ENCODE peak calls at places on chromosomes 5 and 9, in four cellular contexts. K, V, Z and M are unnamed samples.
A peak's percentile ranks its signal among the peaks of the same experiment; 100 is the strongest.

GRCh38 chr9:2262809-2263510 is 247.8 kb downstream of the SMARCA2 start:
- DNase-seq in K (no peak), V (no peak), Z (no peak), M (no peak)

GRCh38 chr5:75049581-75050274 is 2.6 kb downstream of the GCNT4 start:
- DNase-seq in K (no peak), V (peak; percentile 89), Z (no peak), M (peak; percentile 61)

GRCh38 chr5:131245312-131245711 is 18.5 kb upstream of the CDC42SE2 start:
- DNase-seq in K (no peak), V (no peak), Z (no peak), M (no peak)

GRCh38 chr9:121301881-121302286 is 33.9 kb downstream of the GSN start:
- DNase-seq in K (no peak), V (no peak), Z (peak; percentile 11), M (no peak)

GRCh38 chr9:129673602-129674001 is 8.2 kb downstream of the PRRX2 start:
- DNase-seq in K (no peak), V (no peak), Z (no peak), M (no peak)

GRCh38 chr5:132812123-132812948 is 766 bp upstream of the SOWAHA start:
- DNase-seq in K (no peak), V (no peak), Z (no peak), M (no peak)

GRCh38 chr9:1869843-1870242 is 145.3 kb upstream of the SMARCA2 start:
- DNase-seq in K (no peak), V (peak; percentile 83), Z (no peak), M (peak; percentile 24)

GRCh38 chr5:4022056-4022670 is 426.5 kb downstream of the IRX1 start:
- DNase-seq in K (no peak), V (no peak), Z (no peak), M (no peak)

GRCh38 chr9:18343799-18344198 is 130.2 kb upstream of the ADAMTSL1 start:
- DNase-seq in K (no peak), V (no peak), Z (no peak), M (no peak)

GRCh38 chr5:59199868-59200267 is 617.0 kb downstream of the RAB3C start:
- DNase-seq in K (no peak), V (no peak), Z (no peak), M (no peak)

GRCh38 chr9:93558503-93558902 is 17.9 kb upstream of the PHF2 start:
- DNase-seq in K (no peak), V (no peak), Z (no peak), M (no peak)

GRCh38 chr5:167208911-167209310 is 1082.5 kb upstream of the WWC1 start:
- DNase-seq in K (no peak), V (no peak), Z (no peak), M (no peak)

GRCh38 chr9:108779506-108779905 is 76.3 kb downstream of the ACTL7B start:
- DNase-seq in K (no peak), V (no peak), Z (no peak), M (no peak)

GRCh38 chr9:21919377-21920362 is 74.5 kb downstream of the CDKN2A start:
- DNase-seq in K (peak; percentile 45), V (no peak), Z (no peak), M (peak; percentile 69)

GRCh38 chr9:19649672-19650071 is 139.2 kb downstream of the SLC24A2 start:
- DNase-seq in K (no peak), V (no peak), Z (no peak), M (no peak)

GRCh38 chr5:78605611-78606010 is 43.0 kb downstream of the LHFPL2 start:
- DNase-seq in K (no peak), V (no peak), Z (no peak), M (no peak)

GRCh38 chr5:159316519-159317383 is 13.5 kb downstream of the IL12B start:
- DNase-seq in K (peak; percentile 32), V (peak; percentile 82), Z (no peak), M (peak; percentile 31)

GRCh38 chr9:14750871-14751270 is 28.3 kb upstream of the CER1 start:
- DNase-seq in K (no peak), V (no peak), Z (no peak), M (no peak)

GRCh38 chr9:20551835-20552234 is 70.5 kb downstream of the MLLT3 start:
- DNase-seq in K (no peak), V (no peak), Z (no peak), M (no peak)

GRCh38 chr9:112288029-112288428 is 45.4 kb downstream of the PTBP3 start:
- DNase-seq in K (no peak), V (no peak), Z (no peak), M (no peak)

GRCh38 chr5:96993760-96994159 is 57.9 kb downstream of the LNPEP start:
- DNase-seq in K (no peak), V (no peak), Z (no peak), M (no peak)

GRCh38 chr9:68495287-68495686 is 45.4 kb downstream of the TMEM252 start:
- DNase-seq in K (no peak), V (no peak), Z (no peak), M (no peak)

GRCh38 chr9:128152133-128152780 is 3.0 kb downstream of the LCN2 start:
- DNase-seq in K (no peak), V (peak; percentile 43), Z (no peak), M (no peak)

GRCh38 chr9:86330186-86330585 is 24.0 kb downstream of the TUT7 start:
- DNase-seq in K (no peak), V (no peak), Z (no peak), M (no peak)

GRCh38 chr9:103789686-103790085 is 304.4 kb upstream of the SMC2 start:
- DNase-seq in K (no peak), V (no peak), Z (no peak), M (no peak)

GRCh38 chr9:36150529-36151305 is 14.2 kb downstream of the GLIPR2 start:
- DNase-seq in K (no peak), V (no peak), Z (no peak), M (no peak)

GRCh38 chr9:123928471-123929176 is 1.3 kb downstream of the DENND1A start:
- DNase-seq in K (no peak), V (no peak), Z (no peak), M (no peak)

GRCh38 chr5:124372457-124372856 is 374.0 kb downstream of the ZNF608 start:
- DNase-seq in K (no peak), V (no peak), Z (no peak), M (no peak)

GRCh38 chr5:174420651-174421407 is 303.6 kb upstream of the MSX2 start:
- DNase-seq in K (no peak), V (no peak), Z (no peak), M (no peak)

GRCh38 chr5:174423538-174423937 is 300.8 kb upstream of the MSX2 start:
- DNase-seq in K (no peak), V (no peak), Z (no peak), M (no peak)

GRCh38 chr5:174421408-174421805 is 303.0 kb upstream of the MSX2 start:
- DNase-seq in K (no peak), V (no peak), Z (no peak), M (no peak)

GRCh38 chr5:174418809-174419522 is 305.4 kb upstream of the MSX2 start:
- DNase-seq in K (no peak), V (peak; percentile 81), Z (no peak), M (no peak)

GRCh38 chr5:174419523-174420132 is 304.8 kb upstream of the MSX2 start:
- DNase-seq in K (peak; percentile 90), V (peak; percentile 98), Z (peak; percentile 77), M (peak; percentile 75)
- H3K4me3 ChIP-seq in K (peak overlapping the region; percentile 54), V (peak overlapping the region; percentile 78), Z (no peak overlapping the region), M (no peak overlapping the region)

GRCh38 chr5:178509491-178510057 is 80.6 kb downstream of the COL23A1 start:
- DNase-seq in K (no peak), V (no peak), Z (no peak), M (no peak)
- H3K9me3 ChIP-seq in K (peaks cover 48% of the 10 kb centered on the region), V (peaks cover 16% of the 10 kb centered on the region), Z (no peaks in the 10 kb centered on the region), M (peaks cover 6% of the 10 kb centered on the region)

GRCh38 chr5:109604758-109605157 is 85.0 kb upstream of the MAN2A1 start:
- DNase-seq in K (no peak), V (no peak), Z (no peak), M (no peak)

GRCh38 chr5:109597893-109598292 is 91.8 kb upstream of the MAN2A1 start:
- DNase-seq in K (no peak), V (no peak), Z (no peak), M (no peak)

DNA sequence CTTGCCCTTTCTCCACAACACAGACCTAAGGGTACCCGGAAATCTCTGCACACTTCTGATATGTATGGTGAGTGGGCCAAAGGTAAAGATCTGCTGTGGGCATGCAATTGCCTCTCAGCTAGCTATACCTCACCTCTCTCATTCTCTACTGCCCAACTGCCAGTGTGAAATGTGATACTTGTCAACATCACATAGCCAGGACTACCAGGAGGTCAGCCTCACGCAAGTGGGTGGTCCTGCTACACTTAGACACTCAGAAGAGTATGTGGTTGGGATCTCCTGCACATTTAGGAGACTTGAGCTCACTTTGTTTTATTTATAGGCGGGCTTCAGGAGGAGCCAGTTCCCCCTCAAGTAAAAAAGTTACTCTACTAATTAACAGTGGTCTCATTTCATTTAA is 88.0 kb upstream of the MAN2A1 start:
- DNase-seq in K (no peak), V (no peak), Z (no peak), M (no peak)
- H3K27ac ChIP-seq in K (no peak overlapping the region), V (no peak overlapping the region), Z (no peak overlapping the region), M (no peak overlapping the region)

GRCh38 chr9:125409637-125410521 is 148.3 kb downstream of the GAPVD1 start:
- DNase-seq in K (no peak), V (peak; percentile 75), Z (no peak), M (no peak)

GRCh38 chr9:125411171-125411756 is 149.6 kb downstream of the GAPVD1 start:
- DNase-seq in K (no peak), V (no peak), Z (no peak), M (no peak)

GRCh38 chr9:125409217-125409636 is 147.6 kb downstream of the GAPVD1 start:
- DNase-seq in K (no peak), V (peak; percentile 64), Z (no peak), M (no peak)

GRCh38 chr9:125412166-125412565 is 150.5 kb downstream of the GAPVD1 start:
- DNase-seq in K (no peak), V (no peak), Z (no peak), M (no peak)

DNA sequence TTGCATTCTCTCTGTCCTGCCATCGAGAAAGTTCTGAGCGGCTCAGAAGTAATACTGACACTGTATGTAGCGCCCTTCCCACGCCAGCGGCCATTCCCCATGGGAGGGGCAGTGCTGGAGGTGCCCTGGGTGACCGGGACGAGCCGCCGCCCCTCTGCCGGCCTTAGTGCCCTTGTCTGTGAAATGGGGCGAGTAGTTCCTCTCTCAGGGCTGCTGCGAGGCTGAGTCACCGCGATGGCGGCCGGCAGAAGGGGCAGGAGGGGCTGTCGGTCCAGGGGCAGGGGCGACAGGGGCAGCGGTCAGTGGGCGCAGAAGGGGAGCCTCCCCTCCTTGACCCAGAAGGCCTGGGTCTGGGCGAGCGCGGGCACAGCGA is 148.9 kb downstream of the GAPVD1 start:
- DNase-seq in K (no peak), V (no peak), Z (no peak), M (no peak)
- H3K4me3 ChIP-seq in K (no peak overlapping the region), V (no peak overlapping the region), Z (no peak overlapping the region), M (no peak overlapping the region)

GRCh38 chr5:12177225-12177624 is 273.0 kb upstream of the CTNND2 start:
- DNase-seq in K (no peak), V (no peak), Z (no peak), M (no peak)
- H3K9me3 ChIP-seq in K (peaks cover 3% of the 10 kb centered on the region), V (no peaks in the 10 kb centered on the region), Z (no peaks in the 10 kb centered on the region), M (no peaks in the 10 kb centered on the region)